ENCODE peak calls at places on chromosomes 11 and 22, in six cellular contexts. I is posterior vena cava, V is NCI-H1105, J is left kidney, A is A172, E is HEK293T. W is an unnamed sample.

GRCh38 chr11:76152741-76153608 is 53.3 kb downstream of the WNT11 start:
- DNase-seq in A (no peak), J (no peak), V (no peak), E (no peak), I (peak), W (peak)

GRCh38 chr11:27976262-27976661 is 131.7 kb downstream of the KIF18A start:
- DNase-seq in J (no peak), V (no peak), A (no peak), I (no peak), E (no peak), W (no peak)

GRCh38 chr11:121250843-121251242 is 41.7 kb upstream of the SC5D start:
- DNase-seq in V (no peak), I (no peak), J (no peak), E (no peak), A (no peak), W (no peak)

GRCh38 chr11:47415091-47415854 is 6.9 kb downstream of the SLC39A13 start:
- DNase-seq in V (no peak), A (no peak), E (no peak), I (no peak), J (no peak), W (no peak)

GRCh38 chr11:102933627-102934026 is 21.9 kb downstream of the MMP13 start:
- DNase-seq in E (no peak), V (no peak), J (no peak), I (no peak), A (no peak), W (peak)

GRCh38 chr22:45131749-45132148 is 32.0 kb upstream of the NUP50 start:
- DNase-seq in I (no peak), E (no peak), J (no peak), V (no peak), A (no peak), W (peak)

GRCh38 chr11:65899356-65900124 is 648 bp downstream of the FOSL1 start:
- DNase-seq in V (no peak), I (peak), E (no peak), A (no peak), J (peak), W (peak)

GRCh38 chr11:16350125-16350524 is 6.2 kb downstream of the SOX6 start:
- DNase-seq in E (no peak), A (no peak), V (no peak), I (no peak), J (no peak), W (peak)

GRCh38 chr11:71080239-71081097 is 171.9 kb downstream of the SHANK2 start:
- DNase-seq in I (no peak), A (peak), E (peak), V (peak), J (peak), W (peak)

GRCh38 chr22:31250740-31251330 is 38.7 kb downstream of the LIMK2 start:
- DNase-seq in V (no peak), I (no peak), E (no peak), A (no peak), J (peak), W (no peak)

GRCh38 chr11:9231848-9232177 is 33.3 kb downstream of the DENND5A start:
- DNase-seq in A (no peak), V (no peak), J (peak), E (no peak), I (no peak), W (peak)

W was measured in KBM-7.